ENCODE peak calls at places on chromosomes 4 and X, in six cellular contexts. W is T follicular helper cell, T is foreskin fibroblast, D is GM23248, Z is coronary artery, V is A549. Y is an unnamed sample.

GRCh38 chr4:636628-636950 is 11.2 kb downstream of the PDE6B start:
- DNase-seq in W (no peak), T (no peak), D (no peak), Z (no peak), V (no peak), Y (no peak)

GRCh38 chr4:152255437-152255836 is 280.5 kb downstream of the FBXW7 start:
- DNase-seq in W (peak; percentile 25), T (no peak), D (peak; percentile 56), Z (no peak), V (no peak), Y (no peak)

GRCh38 chrX:9911479-9911878 is 55.7 kb upstream of the CLDN34 start:
- DNase-seq in W (no peak), T (no peak), D (peak; percentile 51), Z (no peak), V (no peak), Y (no peak)

GRCh38 chr4:1693131-1693896 is 9.2 kb upstream of the FAM53A start:
- DNase-seq in W (peak; percentile 66), T (peak; percentile 50), D (peak; percentile 80), Z (no peak), V (peak; percentile 58), Y (peak; percentile 85)

GRCh38 chr4:182280439-182281111 is 37.4 kb downstream of the TENM3 start:
- DNase-seq in W (no peak), T (no peak), D (no peak), Z (no peak), V (no peak), Y (no peak)

GRCh38 chrX:138711399-138712347 is at the start of gene FGF13:
- DNase-seq in W (no peak), T (no peak), D (peak; percentile 44), Z (peak; percentile 76), V (no peak), Y (peak; percentile 0)

GRCh38 chr4:86557526-86557925 is 36.6 kb upstream of the PTPN13 start:
- DNase-seq in W (no peak), T (no peak), D (peak; percentile 8), Z (no peak), V (no peak), Y (no peak)

GRCh38 chr4:119623025-119623424 is 5.6 kb downstream of the PDE5A start:
- DNase-seq in W (no peak), T (no peak), D (peak; percentile 52), Z (no peak), V (no peak), Y (no peak)

GRCh38 chrX:132883358-132883908 is 75.0 kb downstream of the HS6ST2 start:
- DNase-seq in W (no peak), T (no peak), D (no peak), Z (no peak), V (no peak), Y (no peak)

GRCh38 chr4:6771229-6771671 is 11.3 kb upstream of the KIAA0232 start:
- DNase-seq in W (no peak), T (no peak), D (peak; percentile 69), Z (peak; percentile 96), V (no peak), Y (no peak)

GRCh38 chr4:92346289-92346688 is 42.5 kb downstream of the GRID2 start:
- DNase-seq in W (no peak), T (no peak), D (no peak), Z (no peak), V (no peak), Y (no peak)

GRCh38 chrX:30804462-30804861 is 84.6 kb downstream of the TAB3 start:
- DNase-seq in W (no peak), T (no peak), D (no peak), Z (no peak), V (no peak), Y (no peak)

GRCh38 chrX:153868576-153869472 is 17.1 kb downstream of the L1CAM start:
- DNase-seq in W (no peak), T (no peak), D (no peak), Z (no peak), V (no peak), Y (no peak)

GRCh38 chr4:48943387-48943786 is 36.8 kb upstream of the OCIAD2 start:
- DNase-seq in W (no peak), T (no peak), D (no peak), Z (no peak), V (no peak), Y (peak; percentile 21)

GRCh38 chr4:137300776-137301175 is 231.5 kb downstream of the PCDH18 start:
- DNase-seq in W (no peak), T (peak; percentile 44), D (peak; percentile 67), Z (no peak), V (no peak), Y (no peak)

GRCh38 chrX:74179071-74179470 is 124.9 kb upstream of the ZCCHC13 start:
- DNase-seq in W (no peak), T (peak; percentile 20), D (peak; percentile 39), Z (no peak), V (no peak), Y (no peak)

GRCh38 chrX:69297521-69297920 is 132.3 kb upstream of the PJA1 start:
- DNase-seq in W (no peak), T (no peak), D (no peak), Z (no peak), V (no peak), Y (peak; percentile 32)

GRCh38 chrX:123153846-123154335 is 30.2 kb upstream of the GRIA3 start:
- DNase-seq in W (no peak), T (no peak), D (no peak), Z (no peak), V (no peak), Y (no peak)

GRCh38 chr4:23114538-23114937 is 421.8 kb downstream of the GBA3 start:
- DNase-seq in W (no peak), T (no peak), D (no peak), Z (no peak), V (no peak), Y (no peak)

GRCh38 chr4:4388418-4388817 is 1.5 kb downstream of the NSG1 start:
- DNase-seq in W (no peak), T (no peak), D (no peak), Z (no peak), V (no peak), Y (no peak)

GRCh38 chrX:47146121-47146935 is 1.3 kb downstream of the RBM10 start:
- DNase-seq in W (no peak), T (no peak), D (peak; percentile 37), Z (no peak), V (no peak), Y (no peak)

GRCh38 chr4:121233982-121234381 is 69.9 kb upstream of the TNIP3 start:
- DNase-seq in W (no peak), T (no peak), D (no peak), Z (no peak), V (no peak), Y (no peak)

GRCh38 chr4:141807073-141807472 is 170.7 kb downstream of the IL15 start:
- DNase-seq in W (no peak), T (peak; percentile 40), D (peak; percentile 65), Z (no peak), V (no peak), Y (no peak)

GRCh38 chr4:1360423-1361283 is 13.6 kb downstream of the UVSSA start:
- DNase-seq in W (no peak), T (peak; percentile 81), D (peak; percentile 69), Z (no peak), V (no peak), Y (no peak)

GRCh38 chrX:123807825-123808416 is 51.9 kb upstream of the XIAP start:
- DNase-seq in W (no peak), T (peak; percentile 51), D (peak; percentile 60), Z (no peak), V (no peak), Y (no peak)

GRCh38 chrX:150361070-150361776 is 1.9 kb upstream of the MAMLD1 start:
- DNase-seq in W (no peak), T (no peak), D (peak; percentile 16), Z (peak; percentile 53), V (no peak), Y (peak; percentile 15)

GRCh38 chrX:9560219-9560618 is 95.4 kb downstream of the TBL1X start:
- DNase-seq in W (no peak), T (no peak), D (no peak), Z (no peak), V (no peak), Y (no peak)